ENCODE peak calls at places on chromosomes 4 and X, in seven cellular contexts. R is K562, I is GM12891, X is SK-N-SH, J is H1, Z is GM12878, S is HepG2. K is an unnamed sample.

GRCh38 chr4:89434364-89434988 is 126.9 kb upstream of the GPRIN3 start:
- DNase-seq in R (no peak), I (no peak), X (peak; percentile 34), J (no peak), Z (no peak), S (no peak), K (no peak)

GRCh38 chrX:134865730-134866129 is 125.1 kb upstream of the SMIM10 start:
- DNase-seq in R (no peak), I (no peak), X (no peak), J (no peak), Z (no peak), S (no peak), K (no peak)

GRCh38 chr4:68896749-68897148 is 54.9 kb downstream of the UGT2A3 start:
- DNase-seq in R (no peak), I (no peak), X (no peak), J (no peak), Z (no peak), S (no peak), K (no peak)

GRCh38 chr4:10069065-10069626 is 47.5 kb downstream of the WDR1 start:
- DNase-seq in R (no peak), I (no peak), X (no peak), J (no peak), Z (no peak), S (no peak), K (no peak)

GRCh38 chr4:138945401-138945800 is 70.2 kb upstream of the NOCT start:
- DNase-seq in R (no peak), I (no peak), X (no peak), J (no peak), Z (no peak), S (no peak), K (no peak)

GRCh38 chrX:30659421-30659820 is 6.2 kb downstream of the GK start:
- DNase-seq in R (peak; percentile 22), I (no peak), X (no peak), J (no peak), Z (no peak), S (no peak), K (no peak)

GRCh38 chr4:24243641-24244040 is 340.7 kb downstream of the DHX15 start:
- DNase-seq in R (no peak), I (no peak), X (no peak), J (no peak), Z (no peak), S (no peak), K (no peak)

GRCh38 chr4:56425518-56425917 is 9.9 kb downstream of the PPAT start:
- DNase-seq in R (no peak), I (no peak), X (no peak), J (no peak), Z (no peak), S (no peak), K (no peak)

GRCh38 chr4:3703677-3704521 is 62.3 kb upstream of the ADRA2C start:
- DNase-seq in R (no peak), I (no peak), X (no peak), J (no peak), Z (no peak), S (no peak), K (no peak)

GRCh38 chr4:53498712-53499111 is 92.6 kb downstream of the LNX1 start:
- DNase-seq in R (no peak), I (no peak), X (no peak), J (no peak), Z (no peak), S (no peak), K (no peak)

GRCh38 chr4:153151535-153152452 is 52.4 kb upstream of the TRIM2 start:
- DNase-seq in R (peak; percentile 48), I (peak; percentile 35), X (peak; percentile 39), J (no peak), Z (no peak), S (no peak), K (peak; percentile 21)

GRCh38 chrX:86047174-86047991 is at the start of gene CHM:
- DNase-seq in R (peak; percentile 71), I (peak; percentile 36), X (peak; percentile 77), J (no peak), Z (peak; percentile 63), S (peak; percentile 80), K (peak; percentile 39)

GRCh38 chr4:54063737-54064316 is 578 bp downstream of the CHIC2 start:
- DNase-seq in R (peak; percentile 33), I (peak; percentile 4), X (peak; percentile 47), J (no peak), Z (no peak), S (peak; percentile 24), K (peak; percentile 19)

GRCh38 chr4:4402966-4403365 is 16.1 kb downstream of the NSG1 start:
- DNase-seq in R (no peak), I (no peak), X (no peak), J (no peak), Z (no peak), S (no peak), K (no peak)

GRCh38 chr4:85548116-85548515 is 73.2 kb downstream of the ARHGAP24 start:
- DNase-seq in R (no peak), I (no peak), X (peak; percentile 6), J (no peak), Z (no peak), S (no peak), K (no peak)

GRCh38 chr4:118155516-118155915 is 121.2 kb downstream of the NDST3 start:
- DNase-seq in R (no peak), I (no peak), X (no peak), J (no peak), Z (no peak), S (no peak), K (no peak)

DNA sequence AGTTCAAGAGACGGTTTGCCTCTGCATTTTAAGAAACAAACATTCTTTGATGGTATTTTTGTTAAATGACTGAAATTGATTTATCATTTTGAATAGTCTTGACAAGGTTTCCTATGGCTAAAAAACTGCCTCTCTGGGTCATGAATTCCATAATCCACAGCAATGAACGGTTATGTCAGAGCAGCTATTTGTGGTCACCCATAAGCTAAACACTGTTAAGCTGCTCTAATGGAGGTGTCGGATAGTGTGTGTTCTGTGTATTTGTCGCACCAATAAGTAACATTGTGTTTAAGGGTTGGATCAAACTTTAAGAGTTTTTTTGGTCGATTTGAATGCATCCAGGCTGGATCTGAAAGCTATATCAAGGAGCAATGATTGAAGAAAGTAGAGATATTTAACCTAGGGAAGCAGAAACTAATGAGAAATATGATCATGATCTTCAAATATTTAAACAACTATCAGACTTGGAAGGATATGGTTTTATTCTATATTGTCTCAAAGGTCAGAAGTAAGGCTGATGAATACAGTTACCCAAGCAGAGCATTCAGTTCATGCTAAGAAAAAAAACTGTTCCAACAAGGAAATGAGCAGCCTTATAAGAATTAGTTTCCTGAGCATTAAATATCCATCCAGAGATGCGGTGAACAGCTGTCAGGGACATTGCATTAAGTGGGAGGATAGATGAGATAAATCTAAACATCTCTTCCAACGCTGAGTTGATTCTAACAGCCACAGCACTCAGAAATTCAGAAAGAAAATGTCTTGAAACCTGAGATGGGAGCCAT is 232.3 kb upstream of the RPS6KA3 start:
- DNase-seq in R (no peak), I (no peak), X (no peak), J (no peak), Z (no peak), S (no peak), K (no peak)
- TF ChIP-seq TAF1 in R (no peak), I (no peak), X (no peak), J (no peak), Z (no peak), S (no peak), K (no peak)

GRCh38 chr4:143338313-143338712 is 1.6 kb downstream of the GAB1 start:
- DNase-seq in R (no peak), I (no peak), X (no peak), J (no peak), Z (no peak), S (no peak), K (no peak)

GRCh38 chr4:143339497-143339896 is 2.8 kb downstream of the GAB1 start:
- DNase-seq in R (no peak), I (no peak), X (no peak), J (no peak), Z (no peak), S (no peak), K (no peak)

GRCh38 chr4:143337600-143338287 is 1.1 kb downstream of the GAB1 start:
- DNase-seq in R (no peak), I (no peak), X (peak; percentile 37), J (no peak), Z (no peak), S (peak; percentile 70), K (no peak)

GRCh38 chr4:143335979-143336827 is 473 bp upstream of the GAB1 start:
- DNase-seq in R (peak; percentile 83), I (peak; percentile 33), X (peak; percentile 92), J (peak; percentile 90), Z (no peak), S (peak; percentile 71), K (peak; percentile 35)

GRCh38 chr4:143336828-143337599 is at the start of gene GAB1:
- DNase-seq in R (peak; percentile 62), I (peak; percentile 48), X (peak; percentile 82), J (no peak), Z (no peak), S (peak; percentile 71), K (peak; percentile 47)
- TF ChIP-seq TAF1 in R (peak; percentile 14), I (no peak), X (no peak), J (peak; percentile 64), Z (peak; percentile 40), S (peak; percentile 71), K (no peak)

GRCh38 chrX:68880846-68881513 is 52.2 kb downstream of the EFNB1 start:
- DNase-seq in R (no peak), I (no peak), X (peak; percentile 56), J (no peak), Z (no peak), S (no peak), K (no peak)
- TF ChIP-seq TAF1 in R (no peak), I (no peak), X (no peak), J (no peak), Z (no peak), S (no peak), K (no peak)

DNA sequence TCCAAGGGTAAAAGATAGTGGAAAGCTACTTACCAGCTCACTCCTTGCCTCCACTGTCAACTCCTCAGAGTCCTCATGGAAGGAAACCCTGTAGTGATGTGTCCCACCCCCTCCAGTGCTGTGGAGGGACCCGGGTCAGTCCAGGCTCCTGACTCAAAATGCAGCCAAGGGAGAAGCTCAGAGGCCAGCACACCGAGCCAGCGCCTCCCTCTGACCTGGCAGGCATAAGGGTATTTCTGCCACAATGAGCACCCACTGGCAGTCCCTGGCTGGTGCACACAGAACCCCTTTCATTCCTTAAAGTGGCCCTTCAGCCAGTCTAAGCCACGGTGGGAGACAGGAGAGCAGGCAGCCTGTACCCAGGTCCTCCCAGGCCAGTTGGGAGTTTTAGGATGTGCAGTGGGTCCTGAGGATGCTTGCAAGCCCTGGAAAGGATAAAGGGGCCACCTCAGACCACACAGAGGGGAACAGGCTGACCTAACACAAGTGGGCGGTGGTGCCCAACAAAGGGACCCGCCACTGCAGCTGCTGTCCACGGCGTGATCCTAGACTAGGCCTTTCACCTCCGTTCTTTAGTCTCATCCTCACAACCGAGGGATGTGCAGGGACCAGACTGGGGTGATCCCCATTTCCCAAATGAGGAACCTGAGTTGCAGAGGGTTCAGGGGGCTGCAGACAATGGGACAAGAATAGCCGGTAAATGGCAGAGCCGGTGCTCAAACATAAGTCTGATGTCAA is 5.7 kb downstream of the JAKMIP1 start:
- DNase-seq in R (no peak), I (no peak), X (no peak), J (no peak), Z (no peak), S (no peak), K (no peak)
- TF ChIP-seq TAF1 in R (no peak), I (no peak), X (no peak), J (no peak), Z (no peak), S (no peak), K (no peak)

K was measured in GM12892.